ENCODE peak calls at places on chromosomes 16 and 17, in five cellular contexts. P, K, D, X and O are unnamed samples.

GRCh38 chr17:17844500-17844899 is 7.7 kb upstream of the SREBF1 start:
- DNase-seq in X (no peak), P (no peak), K (no peak), D (no peak), O (no peak)

GRCh38 chr17:7988750-7989178 is 13.7 kb upstream of the GUCY2D start:
- DNase-seq in X (peak), P (no peak), K (peak), D (peak), O (peak)

GRCh38 chr17:48392836-48393235 is 37.2 kb downstream of the SKAP1 start:
- DNase-seq in K (no peak), P (no peak), X (no peak), D (no peak), O (no peak)

GRCh38 chr16:66811043-66811442 is 9.7 kb upstream of the TERB1 start:
- DNase-seq in K (no peak), X (no peak), D (no peak), P (no peak), O (no peak)

GRCh38 chr17:27218719-27219488 is 75.0 kb upstream of the WSB1 start:
- DNase-seq in P (no peak), X (no peak), K (no peak), D (no peak), O (peak)

GRCh38 chr17:19744922-19745757 is 3.0 kb downstream of the ALDH3A1 start:
- DNase-seq in D (peak), X (peak), K (peak), P (peak), O (peak)

GRCh38 chr17:144936-145670 is 7.7 kb downstream of the SCGB1C2 start:
- DNase-seq in D (no peak), X (no peak), P (peak), K (no peak), O (no peak)

GRCh38 chr17:50689956-50690886 is 17.5 kb downstream of the ANKRD40 start:
- DNase-seq in P (no peak), X (no peak), K (no peak), D (no peak), O (no peak)

GRCh38 chr17:21125862-21126261 is 902 bp upstream of the DHRS7B start:
- DNase-seq in K (no peak), D (peak), X (no peak), P (no peak), O (no peak)

GRCh38 chr17:19513897-19514488 is 19.7 kb upstream of the SLC47A1 start:
- DNase-seq in X (peak), D (peak), K (peak), P (peak), O (peak)

GRCh38 chr16:1309888-1310831 is 724 bp downstream of the UBE2I start:
- DNase-seq in K (peak), D (peak), X (peak), P (no peak), O (peak)

GRCh38 chr17:35747540-35748017 is 5.5 kb downstream of the GAS2L2 start:
- DNase-seq in K (peak), X (peak), P (peak), D (peak), O (peak)

GRCh38 chr16:81473561-81473960 is 29.0 kb downstream of the CMIP start:
- DNase-seq in K (peak), X (no peak), P (no peak), D (no peak), O (no peak)

GRCh38 chr17:70183508-70183907 is 14.2 kb downstream of the KCNJ2 start:
- DNase-seq in D (no peak), K (no peak), P (no peak), X (no peak), O (no peak)

GRCh38 chr16:30473231-30474061 is 904 bp downstream of the ITGAL start:
- DNase-seq in D (peak), P (no peak), X (no peak), K (no peak), O (peak)

GRCh38 chr17:8632087-8632486 is 1.6 kb upstream of the MYH10 start:
- DNase-seq in K (no peak), D (no peak), P (peak), X (no peak), O (no peak)

GRCh38 chr17:58587713-58588117 is 73.3 kb upstream of the MTMR4 start:
- DNase-seq in K (peak), X (peak), P (peak), D (peak), O (peak)

GRCh38 chr17:81885869-81886548 is 5.4 kb downstream of the ALYREF start:
- DNase-seq in P (no peak), X (no peak), D (no peak), K (no peak), O (no peak)

GRCh38 chr17:81664051-81664470 is 2.3 kb downstream of the OXLD1 start:
- DNase-seq in X (no peak), P (no peak), D (no peak), K (no peak), O (no peak)

GRCh38 chr17:14318109-14318905 is 17.4 kb downstream of the HS3ST3B1 start:
- DNase-seq in D (no peak), P (no peak), K (no peak), X (no peak), O (no peak)

GRCh38 chr16:10941127-10941933 is 938 bp downstream of the DEXI start:
- DNase-seq in K (no peak), D (no peak), X (no peak), P (peak), O (peak)

GRCh38 chr17:82866521-82867214 is 26.8 kb upstream of the ZNF750 start:
- DNase-seq in K (peak), P (no peak), D (no peak), X (no peak), O (no peak)

GRCh38 chr17:34658796-34659195 is 79.4 kb downstream of the TMEM132E start:
- DNase-seq in X (no peak), D (no peak), P (no peak), K (no peak), O (no peak)

GRCh38 chr17:9825751-9826150 is at the start of gene GLP2R:
- DNase-seq in P (no peak), K (no peak), D (no peak), X (no peak), O (peak)

GRCh38 chr17:8924595-8924994 is 40.9 kb downstream of the PIK3R5 start:
- DNase-seq in X (no peak), P (no peak), D (no peak), K (no peak), O (no peak)

GRCh38 chr17:42512246-42512645 is 23.8 kb upstream of the NAGLU start:
- DNase-seq in K (no peak), X (no peak), P (no peak), D (no peak), O (no peak)

GRCh38 chr17:14316131-14316854 is 15.4 kb downstream of the HS3ST3B1 start:
- DNase-seq in D (no peak), X (no peak), K (no peak), P (no peak), O (no peak)

GRCh38 chr16:67672739-67673662 is 6.4 kb downstream of the C16orf86 start:
- DNase-seq in K (peak), P (peak), X (peak), D (peak), O (peak)

GRCh38 chr16:70253291-70254094 is 1.8 kb upstream of the EXOSC6 start:
- DNase-seq in K (peak), P (peak), D (peak), X (no peak), O (peak)

GRCh38 chr16:85402910-85403692 is 210.0 kb upstream of the GSE1 start:
- DNase-seq in K (peak), D (no peak), X (no peak), P (peak), O (no peak)

GRCh38 chr17:179721-180379 is 1.6 kb downstream of the DOC2B start:
- DNase-seq in P (peak), X (no peak), K (no peak), D (no peak), O (no peak)

GRCh38 chr16:85168732-85169256 is 56.5 kb upstream of the CIBAR2 start:
- DNase-seq in P (peak), K (no peak), D (no peak), X (no peak), O (peak)

GRCh38 chr17:44024271-44024663 is 9.5 kb upstream of the TMEM101 start:
- DNase-seq in D (no peak), X (no peak), K (no peak), P (no peak), O (no peak)

GRCh38 chr17:602436-602835 is 112.2 kb downstream of the VPS53 start:
- DNase-seq in X (no peak), D (no peak), P (no peak), K (peak), O (no peak)

GRCh38 chr17:19333736-19334290 is 28.7 kb downstream of the B9D1 start:
- DNase-seq in K (no peak), X (no peak), D (no peak), P (no peak), O (no peak)

GRCh38 chr16:88373927-88374492 is 8.7 kb upstream of the ZNF469 start:
- DNase-seq in D (no peak), X (no peak), K (no peak), P (no peak), O (no peak)

GRCh38 chr16:88376053-88376834 is 6.5 kb upstream of the ZNF469 start:
- DNase-seq in D (no peak), X (no peak), K (no peak), P (no peak), O (no peak)

GRCh38 chr16:88376835-88377726 is 5.7 kb upstream of the ZNF469 start:
- DNase-seq in X (no peak), K (no peak), D (no peak), P (no peak), O (no peak)

GRCh38 chr16:88374736-88375135 is 8.0 kb upstream of the ZNF469 start:
- DNase-seq in X (no peak), D (no peak), P (no peak), K (no peak), O (no peak)

DNA sequence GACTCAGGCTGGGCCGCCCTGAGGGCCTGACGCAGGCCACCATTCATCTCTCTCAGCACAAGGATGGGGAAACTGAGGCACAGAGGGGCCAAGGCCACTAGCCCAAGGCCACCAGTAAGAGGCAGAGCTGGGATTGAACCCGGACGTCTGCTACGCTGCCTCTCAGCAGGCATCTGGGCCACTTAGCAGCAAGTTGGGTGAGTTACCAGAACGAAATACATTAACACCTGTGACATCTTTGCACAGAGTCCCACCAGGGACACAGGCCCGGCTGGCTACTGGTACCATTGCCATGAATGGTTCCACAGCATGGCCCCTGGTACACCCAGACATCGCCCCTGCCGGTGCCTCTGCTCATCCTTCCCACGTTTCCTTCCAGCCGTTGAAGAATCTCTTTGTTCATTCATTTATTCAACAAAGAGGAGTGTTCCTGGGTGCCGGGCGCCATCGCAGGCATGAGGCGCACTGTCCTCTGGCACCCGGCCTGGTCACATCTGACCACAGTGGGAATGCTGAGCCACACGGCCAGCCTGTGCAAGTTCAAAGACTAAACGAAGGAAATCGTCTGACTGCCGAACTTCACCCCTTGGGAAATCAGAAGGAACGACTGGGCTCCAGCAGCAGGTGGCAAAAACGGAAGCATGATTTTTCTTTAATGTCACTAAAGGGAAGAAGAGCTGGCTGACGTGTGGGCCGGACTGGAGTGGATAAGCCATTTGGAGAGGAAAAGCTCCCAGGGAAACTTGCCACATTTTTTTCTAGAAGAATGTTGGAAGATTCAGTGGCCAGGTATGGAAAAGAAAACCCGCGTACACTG is 7.3 kb upstream of the ZNF469 start:
- DNase-seq in X (no peak), P (no peak), D (no peak), K (no peak), O (no peak)
- H3K27ac ChIP-seq in X (no peak), P (no peak), D (no peak), K (no peak), O (no peak)

DNA sequence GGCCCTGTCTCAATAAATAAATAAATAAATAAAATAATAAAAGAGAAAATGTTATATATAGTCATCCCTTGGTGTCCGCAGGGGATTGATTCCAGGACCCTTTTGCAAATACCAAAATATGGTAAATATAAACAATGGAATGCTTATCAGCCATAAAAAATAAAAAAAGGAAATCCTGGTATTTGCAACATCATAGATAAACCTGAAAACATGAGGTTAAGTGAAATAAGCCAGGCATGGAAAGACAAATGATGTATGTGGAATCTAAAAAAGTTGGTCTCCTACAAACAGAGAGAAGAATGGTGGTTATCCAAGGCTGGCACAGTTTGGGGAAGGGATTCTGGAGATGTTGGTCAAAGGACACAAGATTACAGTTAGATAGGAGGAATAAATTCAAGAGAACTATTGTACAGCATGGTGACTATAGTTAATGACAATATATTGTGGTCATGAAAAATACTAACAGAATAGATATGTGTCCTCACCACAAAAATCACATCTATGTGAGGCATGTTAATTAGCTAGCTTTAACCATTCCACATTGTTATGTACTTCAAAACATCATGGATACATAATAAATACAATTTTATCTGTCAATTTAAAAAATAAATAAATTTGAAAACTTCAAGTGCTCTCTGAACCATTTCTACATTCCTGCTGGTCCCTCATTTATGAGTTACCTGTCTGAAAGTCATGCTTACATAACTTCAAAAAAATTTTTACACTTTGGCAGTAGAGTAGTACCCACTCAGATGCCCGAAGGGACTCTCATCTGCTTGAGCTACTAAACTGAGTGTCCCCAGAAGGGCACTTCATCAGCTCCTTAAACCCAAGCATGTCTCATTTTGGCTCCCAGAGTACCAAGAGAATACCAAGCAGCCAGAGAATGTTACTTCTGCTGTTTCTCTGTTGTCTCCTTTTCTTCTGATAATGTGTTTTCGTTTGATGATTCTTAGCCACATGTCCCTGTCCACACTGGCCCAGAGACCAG is 26.6 kb downstream of the N4BP1 start:
- DNase-seq in K (no peak), X (peak), D (no peak), P (no peak), O (no peak)
- H3K27ac ChIP-seq in K (no peak), X (peak), D (no peak), P (no peak), O (no peak)

GRCh38 chr17:66538776-66539175 is 236.4 kb downstream of the PRKCA start:
- DNase-seq in D (no peak), K (no peak), X (no peak), P (no peak), O (no peak)
- H3K27ac ChIP-seq in D (no peak), K (no peak), X (no peak), P (no peak), O (no peak)

GRCh38 chr16:75909746-75910145 is 183.5 kb upstream of the CPHXL start:
- DNase-seq in D (no peak), X (no peak), P (no peak), K (no peak), O (no peak)
- H3K27ac ChIP-seq in D (no peak), X (no peak), P (no peak), K (no peak), O (no peak)

GRCh38 chr17:56779306-56779705 is 54.4 kb downstream of the C17orf67 start:
- DNase-seq in K (no peak), X (no peak), P (no peak), D (no peak), O (no peak)
- H3K27ac ChIP-seq in K (no peak), X (no peak), P (no peak), D (peak), O (no peak)

GRCh38 chr17:66906321-66907278 is 57.9 kb upstream of the CACNG4 start:
- DNase-seq in X (peak), P (peak), D (peak), K (peak), O (peak)

GRCh38 chr17:66900126-66901010 is 64.1 kb upstream of the CACNG4 start:
- DNase-seq in K (no peak), D (no peak), X (no peak), P (no peak), O (no peak)

GRCh38 chr17:66903781-66904180 is 60.7 kb upstream of the CACNG4 start:
- DNase-seq in D (no peak), X (no peak), K (no peak), P (no peak), O (no peak)

GRCh38 chr17:66909811-66910210 is 54.7 kb upstream of the CACNG4 start:
- DNase-seq in P (no peak), K (no peak), D (no peak), X (no peak), O (no peak)

DNA sequence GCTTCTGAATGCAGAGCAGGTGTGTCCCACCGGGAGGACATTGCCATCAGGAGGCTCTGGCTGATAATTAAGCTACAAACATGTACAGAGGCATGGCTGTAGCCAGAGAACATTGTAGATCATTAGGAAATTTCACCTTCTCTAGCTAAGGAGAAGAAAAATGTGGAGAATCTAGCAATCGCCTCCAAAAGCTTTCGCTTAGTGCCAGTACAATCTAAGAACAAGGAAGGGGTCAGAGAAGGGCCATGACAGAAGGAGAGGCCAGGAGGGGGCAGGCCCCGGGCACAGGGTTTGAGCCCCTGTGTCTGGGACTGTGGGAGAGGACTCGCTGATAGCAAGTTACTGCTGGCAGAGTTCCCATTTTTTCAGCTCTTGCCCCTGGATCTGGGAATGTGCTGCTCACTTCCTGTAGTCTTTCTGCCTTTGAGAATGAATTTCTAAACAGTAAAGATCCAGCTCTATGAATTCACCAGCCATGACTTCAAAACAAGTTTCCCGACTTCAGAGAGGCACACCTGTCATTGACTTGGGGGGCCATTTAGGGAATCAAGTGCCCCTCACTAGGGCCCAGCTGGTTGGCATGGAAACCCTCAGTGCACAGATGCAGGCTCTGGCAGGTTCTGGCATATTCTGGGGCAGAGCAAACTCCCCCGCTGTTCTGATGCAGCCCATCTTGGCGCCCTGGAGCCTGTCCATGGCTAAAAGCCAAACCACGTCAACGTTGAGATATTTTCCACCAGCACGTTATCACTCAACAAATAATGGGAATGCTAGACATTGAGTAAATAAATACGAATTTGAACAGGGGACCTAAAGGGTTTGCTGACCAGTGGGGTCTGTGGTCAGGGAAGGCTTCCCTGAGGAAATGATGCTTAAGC is 59.5 kb upstream of the CACNG4 start:
- DNase-seq in P (no peak), D (no peak), K (peak), X (peak), O (no peak)
- H3K27ac ChIP-seq in P (no peak), D (no peak), K (peak), X (peak), O (no peak)

DNA sequence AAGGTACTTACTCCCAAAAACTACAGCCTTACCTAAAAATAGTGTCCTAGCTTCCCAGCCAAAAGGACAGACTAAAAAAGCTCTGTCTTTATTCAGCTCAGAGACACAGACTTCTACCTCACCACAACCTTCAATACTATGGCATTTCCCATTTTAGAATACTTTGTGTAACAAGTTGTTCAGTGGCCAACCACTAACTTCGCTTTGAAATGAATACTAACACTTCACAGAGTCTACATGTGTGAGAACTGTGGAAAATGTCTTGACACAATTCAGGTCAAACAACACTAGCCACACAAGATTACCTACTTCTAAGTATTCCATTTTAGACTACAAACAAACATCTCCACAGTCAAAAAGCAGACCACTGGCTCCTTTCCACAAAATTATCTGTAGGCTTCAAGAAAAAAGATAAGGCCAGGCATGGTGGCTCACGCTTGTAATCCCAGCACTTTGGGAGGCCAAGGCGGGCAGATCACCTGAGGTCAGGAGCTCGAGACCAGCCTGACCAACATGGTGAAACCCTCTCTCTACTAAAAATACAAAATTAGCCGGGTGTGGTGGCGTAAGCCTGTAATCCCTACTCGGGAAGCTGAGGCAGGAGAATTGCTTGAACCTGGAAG is 3.2 kb downstream of the HELZ start:
- DNase-seq in X (no peak), P (peak), K (no peak), D (no peak), O (no peak)
- H3K27ac ChIP-seq in X (no peak), P (no peak), K (no peak), D (no peak), O (no peak)